ENCODE peak calls at places on chromosomes 7 and 10, in six cellular contexts. One of them, this sample, is unnamed.
A peak's percentile ranks its signal among the peaks of the same experiment; 100 is the strongest.

GRCh38 chr10:75910032-75910431 is 478.6 kb downstream of the LRMDA start:
- DNase-seq in glutamatergic neuron: no peak
- DNase-seq in GM06990: no peak
- DNase-seq in dorsolateral prefrontal cortex: no peak
- DNase-seq in WTC11: no peak
- DNase-seq in activated CD8-positive, alpha-beta T cell treated with anti-CD3 and anti-CD28 coated beads for 36 hours: no peak
- DNase-seq in this sample: no peak

GRCh38 chr10:93072225-93072712 is 1.4 kb upstream of the CYP26A1 start:
- DNase-seq in glutamatergic neuron: no peak
- DNase-seq in GM06990: no peak
- DNase-seq in dorsolateral prefrontal cortex: no peak
- DNase-seq in WTC11: no peak
- DNase-seq in activated CD8-positive, alpha-beta T cell treated with anti-CD3 and anti-CD28 coated beads for 36 hours: peak; percentile 4
- DNase-seq in this sample: peak; percentile 41

GRCh38 chr7:33901847-33902246 is 3.5 kb upstream of the BMPER start:
- DNase-seq in glutamatergic neuron: no peak
- DNase-seq in GM06990: no peak
- DNase-seq in dorsolateral prefrontal cortex: no peak
- DNase-seq in WTC11: peak; percentile 30
- DNase-seq in activated CD8-positive, alpha-beta T cell treated with anti-CD3 and anti-CD28 coated beads for 36 hours: no peak
- DNase-seq in this sample: no peak

GRCh38 chr7:137169282-137169698 is 174.2 kb downstream of the PTN start:
- DNase-seq in glutamatergic neuron: peak; percentile 69
- DNase-seq in GM06990: no peak
- DNase-seq in dorsolateral prefrontal cortex: peak; percentile 19
- DNase-seq in WTC11: peak; percentile 77
- DNase-seq in activated CD8-positive, alpha-beta T cell treated with anti-CD3 and anti-CD28 coated beads for 36 hours: peak; percentile 2
- DNase-seq in this sample: peak; percentile 18

GRCh38 chr7:111642373-111642772 is 80.1 kb upstream of the IMMP2L start:
- DNase-seq in glutamatergic neuron: no peak
- DNase-seq in GM06990: no peak
- DNase-seq in dorsolateral prefrontal cortex: no peak
- DNase-seq in WTC11: no peak
- DNase-seq in activated CD8-positive, alpha-beta T cell treated with anti-CD3 and anti-CD28 coated beads for 36 hours: no peak
- DNase-seq in this sample: no peak

GRCh38 chr10:58334817-58335305 is at the start of gene UBE2D1:
- DNase-seq in glutamatergic neuron: peak; percentile 92
- DNase-seq in GM06990: peak; percentile 88
- DNase-seq in dorsolateral prefrontal cortex: peak; percentile 93
- DNase-seq in WTC11: peak; percentile 93
- DNase-seq in activated CD8-positive, alpha-beta T cell treated with anti-CD3 and anti-CD28 coated beads for 36 hours: peak; percentile 90
- DNase-seq in this sample: peak; percentile 91

GRCh38 chr10:35795131-35795819 is 153.2 kb upstream of the FZD8 start:
- DNase-seq in glutamatergic neuron: no peak
- DNase-seq in GM06990: no peak
- DNase-seq in dorsolateral prefrontal cortex: no peak
- DNase-seq in WTC11: no peak
- DNase-seq in activated CD8-positive, alpha-beta T cell treated with anti-CD3 and anti-CD28 coated beads for 36 hours: no peak
- DNase-seq in this sample: no peak

GRCh38 chr10:93199221-93199681 is 125.6 kb downstream of the CYP26A1 start:
- DNase-seq in glutamatergic neuron: no peak
- DNase-seq in GM06990: no peak
- DNase-seq in dorsolateral prefrontal cortex: no peak
- DNase-seq in WTC11: no peak
- DNase-seq in activated CD8-positive, alpha-beta T cell treated with anti-CD3 and anti-CD28 coated beads for 36 hours: no peak
- DNase-seq in this sample: no peak

GRCh38 chr7:156386097-156386496 is 254.5 kb upstream of the RNF32 start:
- DNase-seq in glutamatergic neuron: no peak
- DNase-seq in GM06990: no peak
- DNase-seq in dorsolateral prefrontal cortex: no peak
- DNase-seq in WTC11: peak; percentile 44
- DNase-seq in activated CD8-positive, alpha-beta T cell treated with anti-CD3 and anti-CD28 coated beads for 36 hours: no peak
- DNase-seq in this sample: no peak

GRCh38 chr7:116185956-116186355 is 24.4 kb upstream of the TES start:
- DNase-seq in glutamatergic neuron: no peak
- DNase-seq in GM06990: no peak
- DNase-seq in dorsolateral prefrontal cortex: no peak
- DNase-seq in WTC11: no peak
- DNase-seq in activated CD8-positive, alpha-beta T cell treated with anti-CD3 and anti-CD28 coated beads for 36 hours: no peak
- DNase-seq in this sample: no peak

GRCh38 chr10:51895209-51895608 is 195.8 kb upstream of the CSTF2T start:
- DNase-seq in glutamatergic neuron: no peak
- DNase-seq in GM06990: no peak
- DNase-seq in dorsolateral prefrontal cortex: no peak
- DNase-seq in WTC11: no peak
- DNase-seq in activated CD8-positive, alpha-beta T cell treated with anti-CD3 and anti-CD28 coated beads for 36 hours: no peak
- DNase-seq in this sample: no peak

GRCh38 chr10:102246261-102246660 is 929 bp downstream of the GBF1 start:
- DNase-seq in glutamatergic neuron: no peak
- DNase-seq in GM06990: no peak
- DNase-seq in dorsolateral prefrontal cortex: no peak
- DNase-seq in WTC11: no peak
- DNase-seq in activated CD8-positive, alpha-beta T cell treated with anti-CD3 and anti-CD28 coated beads for 36 hours: no peak
- DNase-seq in this sample: no peak

GRCh38 chr10:123367181-123367580 is 213.0 kb downstream of the BUB3 start:
- DNase-seq in glutamatergic neuron: no peak
- DNase-seq in GM06990: no peak
- DNase-seq in dorsolateral prefrontal cortex: no peak
- DNase-seq in WTC11: no peak
- DNase-seq in activated CD8-positive, alpha-beta T cell treated with anti-CD3 and anti-CD28 coated beads for 36 hours: no peak
- DNase-seq in this sample: no peak

GRCh38 chr10:7819126-7819470 is 793 bp downstream of the TAF3 start:
- DNase-seq in glutamatergic neuron: no peak
- DNase-seq in GM06990: no peak
- DNase-seq in dorsolateral prefrontal cortex: peak; percentile 53
- DNase-seq in WTC11: peak; percentile 13
- DNase-seq in activated CD8-positive, alpha-beta T cell treated with anti-CD3 and anti-CD28 coated beads for 36 hours: peak; percentile 63
- DNase-seq in this sample: peak; percentile 56

GRCh38 chr7:75993689-75994387 is 557 bp downstream of the TMEM120A start:
- DNase-seq in glutamatergic neuron: peak; percentile 57
- DNase-seq in GM06990: no peak
- DNase-seq in dorsolateral prefrontal cortex: no peak
- DNase-seq in WTC11: peak; percentile 61
- DNase-seq in activated CD8-positive, alpha-beta T cell treated with anti-CD3 and anti-CD28 coated beads for 36 hours: peak; percentile 28
- DNase-seq in this sample: peak; percentile 77

GRCh38 chr10:80382989-80383388 is 25.4 kb upstream of the PRXL2A start:
- DNase-seq in glutamatergic neuron: peak; percentile 38
- DNase-seq in GM06990: no peak
- DNase-seq in dorsolateral prefrontal cortex: no peak
- DNase-seq in WTC11: peak; percentile 44
- DNase-seq in activated CD8-positive, alpha-beta T cell treated with anti-CD3 and anti-CD28 coated beads for 36 hours: peak; percentile 73
- DNase-seq in this sample: peak; percentile 64

GRCh38 chr10:95242581-95243317 is 48.1 kb downstream of the PDLIM1 start:
- DNase-seq in glutamatergic neuron: peak; percentile 56
- DNase-seq in GM06990: no peak
- DNase-seq in dorsolateral prefrontal cortex: peak; percentile 25
- DNase-seq in WTC11: peak; percentile 61
- DNase-seq in activated CD8-positive, alpha-beta T cell treated with anti-CD3 and anti-CD28 coated beads for 36 hours: peak; percentile 68
- DNase-seq in this sample: no peak

GRCh38 chr10:677750-678661 is 11.5 kb downstream of the DIP2C start:
- DNase-seq in glutamatergic neuron: no peak
- DNase-seq in GM06990: no peak
- DNase-seq in dorsolateral prefrontal cortex: no peak
- DNase-seq in WTC11: no peak
- DNase-seq in activated CD8-positive, alpha-beta T cell treated with anti-CD3 and anti-CD28 coated beads for 36 hours: no peak
- DNase-seq in this sample: peak; percentile 55

GRCh38 chr10:132311338-132311939 is 3.7 kb upstream of the STK32C start:
- DNase-seq in glutamatergic neuron: peak; percentile 67
- DNase-seq in GM06990: no peak
- DNase-seq in dorsolateral prefrontal cortex: no peak
- DNase-seq in WTC11: no peak
- DNase-seq in activated CD8-positive, alpha-beta T cell treated with anti-CD3 and anti-CD28 coated beads for 36 hours: no peak
- DNase-seq in this sample: no peak

GRCh38 chr10:12448729-12449391 is 99.5 kb downstream of the CAMK1D start:
- DNase-seq in glutamatergic neuron: no peak
- DNase-seq in GM06990: peak; percentile 65
- DNase-seq in dorsolateral prefrontal cortex: no peak
- DNase-seq in WTC11: no peak
- DNase-seq in activated CD8-positive, alpha-beta T cell treated with anti-CD3 and anti-CD28 coated beads for 36 hours: peak; percentile 86
- DNase-seq in this sample: peak; percentile 64

GRCh38 chr10:12351447-12351846 is 2.1 kb downstream of the CAMK1D start:
- DNase-seq in glutamatergic neuron: peak; percentile 26
- DNase-seq in GM06990: no peak
- DNase-seq in dorsolateral prefrontal cortex: peak; percentile 27
- DNase-seq in WTC11: no peak
- DNase-seq in activated CD8-positive, alpha-beta T cell treated with anti-CD3 and anti-CD28 coated beads for 36 hours: peak; percentile 48
- DNase-seq in this sample: no peak

GRCh38 chr10:96556003-96556402 is 30.8 kb downstream of the TM9SF3 start:
- DNase-seq in glutamatergic neuron: no peak
- DNase-seq in GM06990: no peak
- DNase-seq in dorsolateral prefrontal cortex: peak; percentile 18
- DNase-seq in WTC11: no peak
- DNase-seq in activated CD8-positive, alpha-beta T cell treated with anti-CD3 and anti-CD28 coated beads for 36 hours: no peak
- DNase-seq in this sample: no peak

GRCh38 chr10:11921800-11922387 is 98.7 kb downstream of the PROSER2 start:
- DNase-seq in glutamatergic neuron: peak; percentile 34
- DNase-seq in GM06990: no peak
- DNase-seq in dorsolateral prefrontal cortex: no peak
- DNase-seq in WTC11: no peak
- DNase-seq in activated CD8-positive, alpha-beta T cell treated with anti-CD3 and anti-CD28 coated beads for 36 hours: no peak
- DNase-seq in this sample: no peak

GRCh38 chr10:122854648-122855047 is 9.0 kb upstream of the CUZD1 start:
- DNase-seq in glutamatergic neuron: no peak
- DNase-seq in GM06990: no peak
- DNase-seq in dorsolateral prefrontal cortex: no peak
- DNase-seq in WTC11: no peak
- DNase-seq in activated CD8-positive, alpha-beta T cell treated with anti-CD3 and anti-CD28 coated beads for 36 hours: no peak
- DNase-seq in this sample: no peak

GRCh38 chr10:121608669-121609190 is 10.5 kb upstream of the FGFR2 start:
- DNase-seq in glutamatergic neuron: peak; percentile 70
- DNase-seq in GM06990: peak; percentile 54
- DNase-seq in dorsolateral prefrontal cortex: no peak
- DNase-seq in WTC11: peak; percentile 72
- DNase-seq in activated CD8-positive, alpha-beta T cell treated with anti-CD3 and anti-CD28 coated beads for 36 hours: peak; percentile 40
- DNase-seq in this sample: peak; percentile 82

DNA sequence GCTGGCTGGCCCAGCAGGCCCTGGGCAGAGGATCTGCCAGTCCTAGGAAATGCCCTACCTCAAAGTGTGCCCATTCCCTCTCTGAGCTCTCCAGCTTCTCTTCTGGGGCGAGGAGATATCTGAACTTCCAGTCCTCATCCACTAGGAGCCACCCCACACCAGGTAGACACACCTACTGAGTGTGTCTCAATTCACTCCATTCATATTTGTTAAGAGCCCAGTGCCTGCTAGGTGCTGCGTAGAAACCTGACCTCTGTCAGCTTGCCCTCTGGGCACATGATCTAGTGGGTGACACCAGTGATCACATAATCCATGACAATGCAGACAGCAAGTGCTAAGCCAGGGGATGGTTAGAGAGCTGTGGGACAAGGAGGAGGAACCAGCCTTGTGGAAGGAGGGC is 81.5 kb downstream of the COL13A1 start:
- DNase-seq in glutamatergic neuron: no peak
- DNase-seq in GM06990: no peak
- DNase-seq in dorsolateral prefrontal cortex: no peak
- DNase-seq in WTC11: no peak
- DNase-seq in activated CD8-positive, alpha-beta T cell treated with anti-CD3 and anti-CD28 coated beads for 36 hours: no peak
- DNase-seq in this sample: no peak
- TF ChIP-seq CTCF in glutamatergic neuron: no peak
- TF ChIP-seq CTCF in GM06990: no peak
- TF ChIP-seq CTCF in dorsolateral prefrontal cortex: no peak
- TF ChIP-seq CTCF in WTC11: no peak
- TF ChIP-seq CTCF in activated CD8-positive, alpha-beta T cell treated with anti-CD3 and anti-CD28 coated beads for 36 hours: no peak
- TF ChIP-seq CTCF in this sample: no peak

GRCh38 chr7:21767300-21767900 is 178.3 kb downstream of the CDCA7L start:
- DNase-seq in glutamatergic neuron: peak; percentile 50
- DNase-seq in GM06990: peak; percentile 5
- DNase-seq in dorsolateral prefrontal cortex: no peak
- DNase-seq in WTC11: peak; percentile 65
- DNase-seq in activated CD8-positive, alpha-beta T cell treated with anti-CD3 and anti-CD28 coated beads for 36 hours: peak; percentile 43
- DNase-seq in this sample: peak; percentile 40
- TF ChIP-seq CTCF in glutamatergic neuron: peak; percentile 56
- TF ChIP-seq CTCF in GM06990: peak; percentile 73
- TF ChIP-seq CTCF in dorsolateral prefrontal cortex: peak; percentile 72
- TF ChIP-seq CTCF in WTC11: peak; percentile 40
- TF ChIP-seq CTCF in activated CD8-positive, alpha-beta T cell treated with anti-CD3 and anti-CD28 coated beads for 36 hours: peak; percentile 35
- TF ChIP-seq CTCF in this sample: peak; percentile 58

DNA sequence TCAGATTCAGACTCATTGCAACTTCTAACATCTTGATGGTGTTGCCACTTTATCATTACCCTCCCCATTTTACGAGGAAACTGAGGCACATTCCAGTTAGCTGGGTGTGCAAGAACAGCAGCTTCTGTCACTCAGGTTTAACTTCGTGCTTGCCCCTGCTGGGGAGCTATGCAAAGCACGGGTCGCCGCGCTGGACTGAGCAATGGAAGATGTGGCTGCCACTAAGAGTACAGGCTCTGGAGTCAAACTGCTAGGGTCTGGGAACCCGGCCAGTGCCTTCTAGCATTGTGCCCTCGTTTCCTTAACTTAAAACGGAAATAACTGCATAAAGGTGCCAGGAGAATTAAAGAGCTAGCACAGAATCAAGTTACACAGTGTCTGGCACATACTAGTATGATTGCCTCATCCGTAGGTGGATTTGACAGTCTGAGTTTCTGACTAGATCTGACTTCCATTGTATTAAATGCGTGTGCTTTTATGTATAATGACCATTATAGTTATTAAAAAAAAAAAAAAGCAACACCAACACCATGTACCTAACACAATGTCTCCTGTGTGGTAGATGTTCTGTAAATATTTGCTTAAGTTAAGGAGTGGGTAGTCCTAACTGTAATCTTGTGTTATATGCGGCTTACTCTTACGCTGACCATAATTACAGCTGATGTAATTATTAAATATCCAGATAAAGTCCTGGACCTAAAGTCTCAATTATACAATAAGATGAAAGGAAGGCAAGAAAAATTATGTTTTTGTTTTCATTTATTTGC is 842 bp downstream of the ZNF22 start:
- DNase-seq in glutamatergic neuron: peak; percentile 76
- DNase-seq in GM06990: no peak
- DNase-seq in dorsolateral prefrontal cortex: peak; percentile 57
- DNase-seq in WTC11: no peak
- DNase-seq in activated CD8-positive, alpha-beta T cell treated with anti-CD3 and anti-CD28 coated beads for 36 hours: peak; percentile 73
- DNase-seq in this sample: peak; percentile 74
- TF ChIP-seq CTCF in glutamatergic neuron: peak; percentile 26
- TF ChIP-seq CTCF in GM06990: peak; percentile 13
- TF ChIP-seq CTCF in dorsolateral prefrontal cortex: no peak
- TF ChIP-seq CTCF in WTC11: no peak
- TF ChIP-seq CTCF in activated CD8-positive, alpha-beta T cell treated with anti-CD3 and anti-CD28 coated beads for 36 hours: no peak
- TF ChIP-seq CTCF in this sample: no peak

GRCh38 chr10:34080485-34081346 is 734.4 kb downstream of the PARD3 start:
- DNase-seq in glutamatergic neuron: no peak
- DNase-seq in GM06990: no peak
- DNase-seq in dorsolateral prefrontal cortex: no peak
- DNase-seq in WTC11: no peak
- DNase-seq in activated CD8-positive, alpha-beta T cell treated with anti-CD3 and anti-CD28 coated beads for 36 hours: no peak
- DNase-seq in this sample: no peak

GRCh38 chr10:34081347-34081743 is 733.8 kb downstream of the PARD3 start:
- DNase-seq in glutamatergic neuron: no peak
- DNase-seq in GM06990: no peak
- DNase-seq in dorsolateral prefrontal cortex: no peak
- DNase-seq in WTC11: no peak
- DNase-seq in activated CD8-positive, alpha-beta T cell treated with anti-CD3 and anti-CD28 coated beads for 36 hours: no peak
- DNase-seq in this sample: no peak

GRCh38 chr10:34079702-34080484 is 735.2 kb downstream of the PARD3 start:
- DNase-seq in glutamatergic neuron: no peak
- DNase-seq in GM06990: no peak
- DNase-seq in dorsolateral prefrontal cortex: no peak
- DNase-seq in WTC11: no peak
- DNase-seq in activated CD8-positive, alpha-beta T cell treated with anti-CD3 and anti-CD28 coated beads for 36 hours: no peak
- DNase-seq in this sample: no peak

GRCh38 chr10:34083567-34083966 is 731.5 kb downstream of the PARD3 start:
- DNase-seq in glutamatergic neuron: no peak
- DNase-seq in GM06990: no peak
- DNase-seq in dorsolateral prefrontal cortex: no peak
- DNase-seq in WTC11: no peak
- DNase-seq in activated CD8-positive, alpha-beta T cell treated with anti-CD3 and anti-CD28 coated beads for 36 hours: no peak
- DNase-seq in this sample: no peak

GRCh38 chr10:34081948-34082347 is 733.1 kb downstream of the PARD3 start:
- DNase-seq in glutamatergic neuron: no peak
- DNase-seq in GM06990: no peak
- DNase-seq in dorsolateral prefrontal cortex: no peak
- DNase-seq in WTC11: no peak
- DNase-seq in activated CD8-positive, alpha-beta T cell treated with anti-CD3 and anti-CD28 coated beads for 36 hours: no peak
- DNase-seq in this sample: no peak
- TF ChIP-seq CTCF in glutamatergic neuron: no peak
- TF ChIP-seq CTCF in GM06990: no peak
- TF ChIP-seq CTCF in dorsolateral prefrontal cortex: no peak
- TF ChIP-seq CTCF in WTC11: no peak
- TF ChIP-seq CTCF in activated CD8-positive, alpha-beta T cell treated with anti-CD3 and anti-CD28 coated beads for 36 hours: no peak
- TF ChIP-seq CTCF in this sample: no peak

This sample was measured in GM13976.